ENCODE peak calls at places on chromosomes 7 and 10, in seven cellular contexts. B, U, H, M, T, S and G are unnamed samples.

GRCh38 chr7:34849163-34849960 is 187.9 kb downstream of the DPY19L1 start:
- DNase-seq in B (no peak), U (no peak), H (no peak), M (no peak), T (no peak), S (no peak), G (no peak)

GRCh38 chr7:49295136-49295535 is 370.8 kb downstream of the CDC14C start:
- DNase-seq in B (peak; percentile 1), U (no peak), H (no peak), M (peak; percentile 14), T (no peak), S (no peak), G (no peak)

GRCh38 chr7:151018421-151019129 is 5.7 kb downstream of the ATG9B start:
- DNase-seq in B (no peak), U (no peak), H (peak; percentile 43), M (no peak), T (no peak), S (no peak), G (no peak)

GRCh38 chr7:1240296-1240820 is 7.7 kb downstream of the UNCX start:
- DNase-seq in B (no peak), U (no peak), H (no peak), M (no peak), T (no peak), S (no peak), G (no peak)

GRCh38 chr7:104993217-104993857 is 20.7 kb upstream of the KMT2E start:
- DNase-seq in B (no peak), U (no peak), H (no peak), M (no peak), T (no peak), S (no peak), G (no peak)

GRCh38 chr10:50421026-50421719 is 169.9 kb upstream of the ASAH2 start:
- DNase-seq in B (no peak), U (no peak), H (peak; percentile 41), M (no peak), T (peak; percentile 1), S (no peak), G (peak; percentile 29)

GRCh38 chr10:2913531-2913930 is 153.8 kb upstream of the PFKP start:
- DNase-seq in B (no peak), U (no peak), H (no peak), M (no peak), T (no peak), S (no peak), G (no peak)

GRCh38 chr10:5094265-5095205 is at the start of gene AKR1C3:
- DNase-seq in B (peak; percentile 8), U (no peak), H (no peak), M (peak; percentile 76), T (peak; percentile 0), S (no peak), G (no peak)

GRCh38 chr10:86545097-86545496 is 23.5 kb upstream of the WAPL start:
- DNase-seq in B (no peak), U (no peak), H (no peak), M (no peak), T (no peak), S (no peak), G (no peak)

GRCh38 chr7:111082351-111082750 is 8.6 kb upstream of the LRRN3 start:
- DNase-seq in B (no peak), U (no peak), H (no peak), M (no peak), T (no peak), S (no peak), G (no peak)

GRCh38 chr10:68508090-68508489 is 19.2 kb downstream of the SLC25A16 start:
- DNase-seq in B (no peak), U (no peak), H (no peak), M (no peak), T (no peak), S (no peak), G (no peak)

GRCh38 chr10:92891885-92892705 is 43.8 kb downstream of the EXOC6 start:
- DNase-seq in B (no peak), U (no peak), H (peak; percentile 51), M (peak; percentile 68), T (no peak), S (no peak), G (no peak)

GRCh38 chr10:124647421-124648130 is 96.6 kb downstream of the FAM53B start:
- DNase-seq in B (no peak), U (peak; percentile 85), H (peak; percentile 65), M (peak; percentile 48), T (no peak), S (no peak), G (no peak)

GRCh38 chr10:61779950-61780659 is 117.4 kb downstream of the CABCOCO1 start:
- DNase-seq in B (no peak), U (no peak), H (no peak), M (no peak), T (no peak), S (no peak), G (no peak)

GRCh38 chr7:33886100-33886623 is 19.2 kb upstream of the BMPER start:
- DNase-seq in B (no peak), U (no peak), H (no peak), M (peak; percentile 20), T (no peak), S (no peak), G (no peak)

GRCh38 chr10:13633689-13634088 is 46.9 kb downstream of the PRPF18 start:
- DNase-seq in B (peak; percentile 51), U (no peak), H (no peak), M (no peak), T (no peak), S (no peak), G (no peak)